ENCODE peak calls at places on chromosomes 3 and 15, in eight cellular contexts. One of them, this sample, is unnamed.

GRCh38 chr15:98658831-98659699 is 10.7 kb downstream of the IGF1R start:
- DNase-seq in lung: peak; percentile 55
- DNase-seq in NCI-H1417: peak; percentile 65
- DNase-seq in AG20443: peak; percentile 65
- DNase-seq in progenitor cell of endocrine pancreas: no peak
- DNase-seq in IMR-90: peak; percentile 60
- DNase-seq in adrenal gland: no peak
- DNase-seq in HTR-8/SVneo: no peak
- DNase-seq in this sample: peak; percentile 46

GRCh38 chr3:69764861-69765260 is 25.6 kb downstream of the MITF start:
- DNase-seq in lung: no peak
- DNase-seq in NCI-H1417: no peak
- DNase-seq in AG20443: no peak
- DNase-seq in progenitor cell of endocrine pancreas: no peak
- DNase-seq in IMR-90: no peak
- DNase-seq in adrenal gland: no peak
- DNase-seq in HTR-8/SVneo: no peak
- DNase-seq in this sample: peak; percentile 52

GRCh38 chr3:47056705-47057104 is 77.2 kb downstream of the NBEAL2 start:
- DNase-seq in lung: no peak
- DNase-seq in NCI-H1417: no peak
- DNase-seq in AG20443: no peak
- DNase-seq in progenitor cell of endocrine pancreas: no peak
- DNase-seq in IMR-90: no peak
- DNase-seq in adrenal gland: no peak
- DNase-seq in HTR-8/SVneo: no peak
- DNase-seq in this sample: no peak

GRCh38 chr15:84023636-84024035 is 211.9 kb upstream of the GOLGA6L4 start:
- DNase-seq in lung: no peak
- DNase-seq in NCI-H1417: peak; percentile 8
- DNase-seq in AG20443: no peak
- DNase-seq in progenitor cell of endocrine pancreas: no peak
- DNase-seq in IMR-90: peak; percentile 45
- DNase-seq in adrenal gland: no peak
- DNase-seq in HTR-8/SVneo: no peak
- DNase-seq in this sample: peak; percentile 7

GRCh38 chr3:143070977-143071551 is 48.5 kb upstream of the CHST2 start:
- DNase-seq in lung: no peak
- DNase-seq in NCI-H1417: no peak
- DNase-seq in AG20443: peak; percentile 92
- DNase-seq in progenitor cell of endocrine pancreas: no peak
- DNase-seq in IMR-90: peak; percentile 82
- DNase-seq in adrenal gland: no peak
- DNase-seq in HTR-8/SVneo: no peak
- DNase-seq in this sample: no peak

GRCh38 chr15:58513681-58514336 is 82.0 kb downstream of the LIPC start:
- DNase-seq in lung: no peak
- DNase-seq in NCI-H1417: no peak
- DNase-seq in AG20443: no peak
- DNase-seq in progenitor cell of endocrine pancreas: no peak
- DNase-seq in IMR-90: no peak
- DNase-seq in adrenal gland: no peak
- DNase-seq in HTR-8/SVneo: no peak
- DNase-seq in this sample: no peak

GRCh38 chr15:60819860-60820259 is 340.9 kb upstream of the ICE2 start:
- DNase-seq in lung: no peak
- DNase-seq in NCI-H1417: no peak
- DNase-seq in AG20443: no peak
- DNase-seq in progenitor cell of endocrine pancreas: no peak
- DNase-seq in IMR-90: no peak
- DNase-seq in adrenal gland: no peak
- DNase-seq in HTR-8/SVneo: no peak
- DNase-seq in this sample: no peak

GRCh38 chr3:50272911-50273688 is 4.2 kb downstream of the SEMA3B start:
- DNase-seq in lung: peak; percentile 89
- DNase-seq in NCI-H1417: peak; percentile 68
- DNase-seq in AG20443: peak; percentile 93
- DNase-seq in progenitor cell of endocrine pancreas: peak; percentile 93
- DNase-seq in IMR-90: peak; percentile 62
- DNase-seq in adrenal gland: peak; percentile 92
- DNase-seq in HTR-8/SVneo: peak; percentile 88
- DNase-seq in this sample: peak; percentile 60

GRCh38 chr3:117184574-117184973 is 475.0 kb downstream of the TUSC7 start:
- DNase-seq in lung: no peak
- DNase-seq in NCI-H1417: no peak
- DNase-seq in AG20443: peak; percentile 37
- DNase-seq in progenitor cell of endocrine pancreas: no peak
- DNase-seq in IMR-90: peak; percentile 80
- DNase-seq in adrenal gland: no peak
- DNase-seq in HTR-8/SVneo: no peak
- DNase-seq in this sample: no peak

GRCh38 chr3:72892081-72892763 is 4.4 kb downstream of the GXYLT2 start:
- DNase-seq in lung: no peak
- DNase-seq in NCI-H1417: no peak
- DNase-seq in AG20443: peak; percentile 79
- DNase-seq in progenitor cell of endocrine pancreas: no peak
- DNase-seq in IMR-90: peak; percentile 94
- DNase-seq in adrenal gland: peak; percentile 57
- DNase-seq in HTR-8/SVneo: no peak
- DNase-seq in this sample: peak; percentile 54

GRCh38 chr15:30953731-30954378 is 37.6 kb downstream of the MTMR10 start:
- DNase-seq in lung: peak; percentile 38
- DNase-seq in NCI-H1417: no peak
- DNase-seq in AG20443: peak; percentile 87
- DNase-seq in progenitor cell of endocrine pancreas: no peak
- DNase-seq in IMR-90: peak; percentile 96
- DNase-seq in adrenal gland: no peak
- DNase-seq in HTR-8/SVneo: peak; percentile 69
- DNase-seq in this sample: peak; percentile 91

GRCh38 chr3:192892981-192893827 is 24.5 kb downstream of the MB21D2 start:
- DNase-seq in lung: peak; percentile 58
- DNase-seq in NCI-H1417: no peak
- DNase-seq in AG20443: peak; percentile 71
- DNase-seq in progenitor cell of endocrine pancreas: no peak
- DNase-seq in IMR-90: peak; percentile 91
- DNase-seq in adrenal gland: peak; percentile 89
- DNase-seq in HTR-8/SVneo: peak; percentile 84
- DNase-seq in this sample: peak; percentile 99